ENCODE peak calls at places on chromosomes 3 and 15, in six cellular contexts. One of them, this sample, is unnamed.

GRCh38 chr3:102400766-102401165 is 34.0 kb upstream of the ZPLD1 start:
- DNase-seq in GM23248: peak; percentile 18
- DNase-seq in neural progenitor cell: no peak
- DNase-seq in PC-9: peak; percentile 75
- DNase-seq in hepatocyte: no peak
- DNase-seq in IMR-90: peak; percentile 67
- DNase-seq in this sample: no peak

GRCh38 chr15:91047545-91048199 is 25.3 kb upstream of the VPS33B start:
- DNase-seq in PC-9: no peak
- DNase-seq in hepatocyte: no peak
- DNase-seq in neural progenitor cell: no peak
- DNase-seq in IMR-90: no peak
- DNase-seq in GM23248: no peak
- DNase-seq in this sample: peak; percentile 17

GRCh38 chr3:120931593-120931992 is 23.6 kb downstream of the STXBP5L start:
- DNase-seq in hepatocyte: no peak
- DNase-seq in IMR-90: no peak
- DNase-seq in GM23248: no peak
- DNase-seq in PC-9: no peak
- DNase-seq in neural progenitor cell: no peak
- DNase-seq in this sample: no peak

GRCh38 chr3:13137808-13138565 is 64.8 kb upstream of the IQSEC1 start:
- DNase-seq in GM23248: no peak
- DNase-seq in PC-9: no peak
- DNase-seq in IMR-90: no peak
- DNase-seq in neural progenitor cell: peak; percentile 33
- DNase-seq in hepatocyte: no peak
- DNase-seq in this sample: no peak

GRCh38 chr3:175737646-175738572 is 878.8 kb downstream of the NAALADL2 start:
- DNase-seq in IMR-90: peak; percentile 37
- DNase-seq in GM23248: peak; percentile 70
- DNase-seq in PC-9: peak; percentile 57
- DNase-seq in neural progenitor cell: no peak
- DNase-seq in hepatocyte: no peak
- DNase-seq in this sample: no peak

GRCh38 chr3:142211034-142211433 is 14.4 kb downstream of the GK5 start:
- DNase-seq in GM23248: no peak
- DNase-seq in hepatocyte: no peak
- DNase-seq in PC-9: no peak
- DNase-seq in IMR-90: no peak
- DNase-seq in neural progenitor cell: peak; percentile 63
- DNase-seq in this sample: peak; percentile 80

GRCh38 chr15:57376695-57377477 is 581 bp downstream of the CGNL1 start:
- DNase-seq in PC-9: no peak
- DNase-seq in GM23248: peak; percentile 39
- DNase-seq in hepatocyte: peak; percentile 53
- DNase-seq in neural progenitor cell: peak; percentile 71
- DNase-seq in IMR-90: peak; percentile 4
- DNase-seq in this sample: no peak

GRCh38 chr3:142028174-142028833 is 121.0 kb downstream of the TFDP2 start:
- DNase-seq in GM23248: peak; percentile 80
- DNase-seq in neural progenitor cell: peak; percentile 83
- DNase-seq in hepatocyte: peak; percentile 71
- DNase-seq in IMR-90: peak; percentile 90
- DNase-seq in PC-9: no peak
- DNase-seq in this sample: peak; percentile 92

GRCh38 chr3:100030346-100030745 is 84.0 kb downstream of the FILIP1L start:
- DNase-seq in PC-9: peak; percentile 55
- DNase-seq in hepatocyte: no peak
- DNase-seq in neural progenitor cell: no peak
- DNase-seq in IMR-90: peak; percentile 53
- DNase-seq in GM23248: peak; percentile 30
- DNase-seq in this sample: no peak

GRCh38 chr15:89248584-89248983 is 4.8 kb downstream of the FANCI start:
- DNase-seq in IMR-90: no peak
- DNase-seq in hepatocyte: no peak
- DNase-seq in PC-9: no peak
- DNase-seq in neural progenitor cell: no peak
- DNase-seq in GM23248: no peak
- DNase-seq in this sample: no peak

GRCh38 chr15:96495386-96495785 is 164.9 kb downstream of the NR2F2 start:
- DNase-seq in PC-9: no peak
- DNase-seq in neural progenitor cell: no peak
- DNase-seq in IMR-90: no peak
- DNase-seq in hepatocyte: no peak
- DNase-seq in GM23248: no peak
- DNase-seq in this sample: no peak

GRCh38 chr3:58052373-58053273 is 44.4 kb downstream of the FLNB start:
- DNase-seq in IMR-90: peak; percentile 99
- DNase-seq in GM23248: peak; percentile 97
- DNase-seq in neural progenitor cell: no peak
- DNase-seq in PC-9: peak; percentile 92
- DNase-seq in hepatocyte: peak; percentile 86
- DNase-seq in this sample: no peak

GRCh38 chr3:194632983-194633348 is 253 bp downstream of the TMEM44 start:
- DNase-seq in IMR-90: no peak
- DNase-seq in GM23248: peak; percentile 66
- DNase-seq in neural progenitor cell: no peak
- DNase-seq in hepatocyte: peak; percentile 61
- DNase-seq in PC-9: no peak
- DNase-seq in this sample: no peak

GRCh38 chr15:70023064-70023768 is 74.5 kb downstream of the TLE3 start:
- DNase-seq in IMR-90: peak; percentile 75
- DNase-seq in PC-9: peak; percentile 66
- DNase-seq in GM23248: peak; percentile 97
- DNase-seq in neural progenitor cell: no peak
- DNase-seq in hepatocyte: peak; percentile 22
- DNase-seq in this sample: peak; percentile 53

GRCh38 chr3:127017229-127017628 is 34.3 kb downstream of the PLXNA1 start:
- DNase-seq in neural progenitor cell: no peak
- DNase-seq in hepatocyte: no peak
- DNase-seq in IMR-90: no peak
- DNase-seq in GM23248: no peak
- DNase-seq in PC-9: no peak
- DNase-seq in this sample: no peak

GRCh38 chr3:170475091-170475705 is 56.5 kb downstream of the CLDN11 start:
- DNase-seq in GM23248: peak; percentile 23
- DNase-seq in IMR-90: peak; percentile 62
- DNase-seq in PC-9: no peak
- DNase-seq in neural progenitor cell: no peak
- DNase-seq in hepatocyte: no peak
- DNase-seq in this sample: no peak

GRCh38 chr3:13706451-13706850 is 157.5 kb downstream of the FBLN2 start:
- DNase-seq in hepatocyte: no peak
- DNase-seq in IMR-90: no peak
- DNase-seq in GM23248: no peak
- DNase-seq in neural progenitor cell: no peak
- DNase-seq in PC-9: no peak
- DNase-seq in this sample: no peak

GRCh38 chr3:151639096-151639740 is 94.5 kb upstream of the AADACL2 start:
- DNase-seq in GM23248: no peak
- DNase-seq in IMR-90: no peak
- DNase-seq in neural progenitor cell: no peak
- DNase-seq in PC-9: no peak
- DNase-seq in hepatocyte: peak; percentile 43
- DNase-seq in this sample: no peak

GRCh38 chr3:34312684-34313083 is 514.3 kb downstream of the PDCD6IP start:
- DNase-seq in neural progenitor cell: no peak
- DNase-seq in IMR-90: no peak
- DNase-seq in PC-9: no peak
- DNase-seq in GM23248: no peak
- DNase-seq in hepatocyte: no peak
- DNase-seq in this sample: no peak

GRCh38 chr3:184538600-184539431 is 22.8 kb upstream of the EPHB3 start:
- DNase-seq in hepatocyte: no peak
- DNase-seq in GM23248: no peak
- DNase-seq in neural progenitor cell: no peak
- DNase-seq in IMR-90: no peak
- DNase-seq in PC-9: no peak
- DNase-seq in this sample: no peak

GRCh38 chr15:39657181-39657580 is 76.3 kb downstream of the THBS1 start:
- DNase-seq in IMR-90: no peak
- DNase-seq in hepatocyte: no peak
- DNase-seq in PC-9: no peak
- DNase-seq in neural progenitor cell: no peak
- DNase-seq in GM23248: peak; percentile 27
- DNase-seq in this sample: no peak

GRCh38 chr3:131503328-131503650 is 518 bp upstream of the MRPL3 start:
- DNase-seq in hepatocyte: no peak
- DNase-seq in GM23248: peak; percentile 64
- DNase-seq in IMR-90: no peak
- DNase-seq in neural progenitor cell: no peak
- DNase-seq in PC-9: no peak
- DNase-seq in this sample: peak; percentile 3

GRCh38 chr3:131502530-131503327 is at the start of gene MRPL3:
- DNase-seq in IMR-90: peak; percentile 87
- DNase-seq in hepatocyte: peak; percentile 93
- DNase-seq in GM23248: peak; percentile 96
- DNase-seq in neural progenitor cell: peak; percentile 91
- DNase-seq in PC-9: peak; percentile 71
- DNase-seq in this sample: peak; percentile 92

DNA sequence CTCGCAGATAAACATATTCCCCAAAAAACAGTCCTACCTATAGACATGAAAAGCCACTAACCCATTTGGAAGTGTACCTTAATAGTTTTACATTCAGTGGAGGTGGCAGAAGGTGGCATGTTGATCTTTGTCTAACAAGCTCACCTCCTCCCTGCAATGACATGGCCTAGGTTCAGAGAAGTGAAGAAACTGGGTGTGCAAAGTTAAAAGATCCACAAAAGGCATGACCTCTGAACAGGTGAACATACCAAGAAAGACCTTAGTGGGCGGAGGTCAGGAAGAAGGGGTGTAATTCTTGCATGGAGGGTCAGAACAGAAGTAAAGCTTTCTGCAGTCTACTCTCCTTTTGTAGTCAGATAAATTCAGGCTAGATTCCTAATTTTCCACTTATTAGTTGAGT is 822 bp downstream of the MRPL3 start:
- DNase-seq in IMR-90: no peak
- DNase-seq in PC-9: peak; percentile 37
- DNase-seq in GM23248: no peak
- DNase-seq in hepatocyte: no peak
- DNase-seq in neural progenitor cell: no peak
- DNase-seq in this sample: peak; percentile 15
- H2AFZ ChIP-seq in IMR-90: no peak overlapping the region
- H2AFZ ChIP-seq in PC-9: peak overlapping the region; percentile 94
- H2AFZ ChIP-seq in GM23248: peak overlapping the region; percentile 100
- H2AFZ ChIP-seq in hepatocyte: peak overlapping the region; percentile 85
- H2AFZ ChIP-seq in neural progenitor cell: no peak overlapping the region
- H2AFZ ChIP-seq in this sample: peak overlapping the region; percentile 99

DNA sequence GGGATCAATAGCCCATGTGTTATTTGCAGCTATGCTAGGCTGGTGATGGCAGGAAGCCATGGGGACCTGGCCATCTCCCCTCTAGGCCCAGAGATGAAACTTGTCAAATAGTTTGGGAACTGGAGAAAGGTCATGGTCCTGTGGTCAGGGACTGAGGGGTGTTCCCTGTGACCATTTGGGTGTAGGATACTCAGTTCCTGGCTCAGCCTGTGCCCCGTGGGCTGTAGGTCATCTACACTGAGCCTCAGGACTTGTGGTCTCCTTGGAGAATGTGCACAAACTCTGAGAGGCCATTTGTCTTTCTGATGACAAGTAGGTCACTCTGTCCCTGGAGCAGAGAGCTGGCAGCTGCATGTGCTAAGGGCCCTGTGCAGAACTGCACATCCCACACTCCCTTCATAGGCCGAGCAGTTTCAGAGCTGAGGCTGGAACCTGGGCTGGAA is 17.5 kb downstream of the GASK1A start:
- DNase-seq in IMR-90: no peak
- DNase-seq in neural progenitor cell: no peak
- DNase-seq in GM23248: no peak
- DNase-seq in hepatocyte: no peak
- DNase-seq in PC-9: no peak
- DNase-seq in this sample: no peak
- H2AFZ ChIP-seq in IMR-90: no peak overlapping the region
- H2AFZ ChIP-seq in neural progenitor cell: no peak overlapping the region
- H2AFZ ChIP-seq in GM23248: no peak overlapping the region
- H2AFZ ChIP-seq in hepatocyte: no peak overlapping the region
- H2AFZ ChIP-seq in PC-9: no peak overlapping the region
- H2AFZ ChIP-seq in this sample: no peak overlapping the region

GRCh38 chr15:99475754-99476412 is 89.9 kb upstream of the MEF2A start:
- DNase-seq in GM23248: no peak
- DNase-seq in hepatocyte: no peak
- DNase-seq in IMR-90: no peak
- DNase-seq in PC-9: no peak
- DNase-seq in neural progenitor cell: no peak
- DNase-seq in this sample: no peak

GRCh38 chr15:99474981-99475753 is 90.6 kb upstream of the MEF2A start:
- DNase-seq in hepatocyte: no peak
- DNase-seq in IMR-90: no peak
- DNase-seq in GM23248: no peak
- DNase-seq in PC-9: no peak
- DNase-seq in neural progenitor cell: no peak
- DNase-seq in this sample: no peak

GRCh38 chr15:99480223-99480810 is 85.5 kb upstream of the MEF2A start:
- DNase-seq in IMR-90: peak; percentile 51
- DNase-seq in hepatocyte: no peak
- DNase-seq in neural progenitor cell: no peak
- DNase-seq in GM23248: no peak
- DNase-seq in PC-9: no peak
- DNase-seq in this sample: no peak

GRCh38 chr15:99476413-99477222 is 89.2 kb upstream of the MEF2A start:
- DNase-seq in PC-9: peak; percentile 75
- DNase-seq in IMR-90: peak; percentile 100
- DNase-seq in hepatocyte: peak; percentile 74
- DNase-seq in neural progenitor cell: peak; percentile 31
- DNase-seq in GM23248: peak; percentile 99
- DNase-seq in this sample: peak; percentile 9

GRCh38 chr15:99477745-99478525 is 87.8 kb upstream of the MEF2A start:
- DNase-seq in neural progenitor cell: no peak
- DNase-seq in hepatocyte: no peak
- DNase-seq in IMR-90: no peak
- DNase-seq in PC-9: no peak
- DNase-seq in GM23248: no peak
- DNase-seq in this sample: no peak
- H2AFZ ChIP-seq in neural progenitor cell: no peak overlapping the region
- H2AFZ ChIP-seq in hepatocyte: no peak overlapping the region
- H2AFZ ChIP-seq in IMR-90: peak overlapping the region; percentile 64
- H2AFZ ChIP-seq in PC-9: no peak overlapping the region
- H2AFZ ChIP-seq in GM23248: no peak overlapping the region
- H2AFZ ChIP-seq in this sample: no peak overlapping the region

DNA sequence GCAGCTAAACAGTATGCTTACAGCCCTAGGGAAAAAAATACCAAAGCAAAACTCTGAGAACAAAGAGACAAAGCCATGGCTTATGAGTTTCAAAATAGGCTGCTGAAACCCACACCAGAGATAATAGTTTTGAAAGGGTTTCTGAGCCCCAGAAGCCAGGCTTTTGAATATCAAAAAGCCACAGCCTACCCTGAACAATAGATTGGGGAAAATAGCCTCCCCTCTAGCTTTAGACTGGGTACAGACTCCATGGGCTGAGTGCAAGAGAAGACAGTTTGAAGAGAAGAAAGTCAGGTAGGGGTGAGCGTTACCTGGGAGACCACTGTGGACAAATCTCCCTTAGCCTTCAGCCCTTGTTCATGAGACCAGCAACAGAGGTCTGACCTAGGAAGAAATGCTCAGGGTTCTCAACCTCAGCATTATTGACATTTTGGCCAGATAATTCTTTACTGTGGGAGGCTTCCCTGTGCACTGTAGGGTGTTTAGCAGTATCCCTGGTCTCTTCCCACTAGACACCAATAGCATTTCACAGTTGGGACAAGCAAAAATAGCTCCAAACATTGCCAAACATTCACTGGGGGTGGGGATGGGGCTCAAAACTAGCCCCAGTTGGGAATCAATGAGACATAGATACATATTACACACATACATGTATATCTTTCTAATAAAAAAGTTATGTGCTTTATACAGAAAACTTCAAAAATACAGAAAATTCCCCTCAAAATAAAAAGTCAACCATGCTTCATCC is 11.6 kb upstream of the TAFA4 start:
- DNase-seq in IMR-90: no peak
- DNase-seq in hepatocyte: no peak
- DNase-seq in PC-9: no peak
- DNase-seq in neural progenitor cell: peak; percentile 19
- DNase-seq in GM23248: no peak
- DNase-seq in this sample: no peak
- H2AFZ ChIP-seq in IMR-90: no peak overlapping the region
- H2AFZ ChIP-seq in hepatocyte: no peak overlapping the region
- H2AFZ ChIP-seq in PC-9: no peak overlapping the region
- H2AFZ ChIP-seq in neural progenitor cell: peak overlapping the region; percentile 87
- H2AFZ ChIP-seq in GM23248: no peak overlapping the region
- H2AFZ ChIP-seq in this sample: no peak overlapping the region